ENCODE peak calls at places on chromosome 12, in five cellular contexts. One of them, this sample, is unnamed.

GRCh38 chr12:107509421-107509820 is 176.2 kb upstream of the PWP1 start:
- DNase-seq in lower lobe of right lung: no peak
- DNase-seq in tibial nerve: no peak
- DNase-seq in esophagus muscularis mucosa: no peak
- DNase-seq in psoas muscle: no peak
- DNase-seq in this sample: no peak

GRCh38 chr12:72075401-72075800 is 136.8 kb downstream of the TPH2 start:
- DNase-seq in lower lobe of right lung: no peak
- DNase-seq in tibial nerve: no peak
- DNase-seq in esophagus muscularis mucosa: no peak
- DNase-seq in psoas muscle: no peak
- DNase-seq in this sample: no peak

GRCh38 chr12:118175823-118176447 is 40.0 kb downstream of the PEBP1 start:
- DNase-seq in lower lobe of right lung: no peak
- DNase-seq in tibial nerve: no peak
- DNase-seq in esophagus muscularis mucosa: no peak
- DNase-seq in psoas muscle: no peak
- DNase-seq in this sample: no peak

GRCh38 chr12:31235868-31236395 is 90.0 kb downstream of the SINHCAF start:
- DNase-seq in lower lobe of right lung: no peak
- DNase-seq in tibial nerve: no peak
- DNase-seq in esophagus muscularis mucosa: peak; percentile 86
- DNase-seq in psoas muscle: no peak
- DNase-seq in this sample: no peak

GRCh38 chr12:83057436-83057835 is 370.7 kb downstream of the TMTC2 start:
- DNase-seq in lower lobe of right lung: no peak
- DNase-seq in tibial nerve: no peak
- DNase-seq in esophagus muscularis mucosa: no peak
- DNase-seq in psoas muscle: no peak
- DNase-seq in this sample: no peak

GRCh38 chr12:117986705-117987469 is 18.1 kb upstream of the KSR2 start:
- DNase-seq in lower lobe of right lung: no peak
- DNase-seq in tibial nerve: no peak
- DNase-seq in esophagus muscularis mucosa: no peak
- DNase-seq in psoas muscle: no peak
- DNase-seq in this sample: no peak

GRCh38 chr12:100672075-100672592 is 98.7 kb downstream of the GAS2L3 start:
- DNase-seq in lower lobe of right lung: peak; percentile 50
- DNase-seq in tibial nerve: no peak
- DNase-seq in esophagus muscularis mucosa: no peak
- DNase-seq in psoas muscle: peak; percentile 52
- DNase-seq in this sample: peak; percentile 23

GRCh38 chr12:12449533-12450025 is 92.7 kb downstream of the BORCS5 start:
- DNase-seq in lower lobe of right lung: no peak
- DNase-seq in tibial nerve: no peak
- DNase-seq in esophagus muscularis mucosa: no peak
- DNase-seq in psoas muscle: no peak
- DNase-seq in this sample: no peak

GRCh38 chr12:125343649-125344048 is 278.4 kb downstream of the AACS start:
- DNase-seq in lower lobe of right lung: no peak
- DNase-seq in tibial nerve: no peak
- DNase-seq in esophagus muscularis mucosa: no peak
- DNase-seq in psoas muscle: no peak
- DNase-seq in this sample: no peak

GRCh38 chr12:7131502-7131866 is 1.3 kb downstream of the CLSTN3 start:
- DNase-seq in lower lobe of right lung: no peak
- DNase-seq in tibial nerve: no peak
- DNase-seq in esophagus muscularis mucosa: no peak
- DNase-seq in psoas muscle: no peak
- DNase-seq in this sample: no peak

GRCh38 chr12:56905852-56906251 is 28.4 kb downstream of the SDR9C7 start:
- DNase-seq in lower lobe of right lung: no peak
- DNase-seq in tibial nerve: no peak
- DNase-seq in esophagus muscularis mucosa: no peak
- DNase-seq in psoas muscle: no peak
- DNase-seq in this sample: no peak

GRCh38 chr12:104569348-104570173 is 112.8 kb downstream of the CHST11 start:
- DNase-seq in lower lobe of right lung: peak; percentile 51
- DNase-seq in tibial nerve: peak; percentile 13
- DNase-seq in esophagus muscularis mucosa: no peak
- DNase-seq in psoas muscle: no peak
- DNase-seq in this sample: peak; percentile 67

GRCh38 chr12:130872179-130873096 is 572 bp downstream of the RAN start:
- DNase-seq in lower lobe of right lung: peak; percentile 61
- DNase-seq in tibial nerve: peak; percentile 9
- DNase-seq in esophagus muscularis mucosa: no peak
- DNase-seq in psoas muscle: peak; percentile 67
- DNase-seq in this sample: peak; percentile 93

GRCh38 chr12:17304503-17305347 is 698.8 kb upstream of the LMO3 start:
- DNase-seq in lower lobe of right lung: no peak
- DNase-seq in tibial nerve: no peak
- DNase-seq in esophagus muscularis mucosa: no peak
- DNase-seq in psoas muscle: no peak
- DNase-seq in this sample: no peak

GRCh38 chr12:102501773-102502172 is 21.4 kb upstream of the IGF1 start:
- DNase-seq in lower lobe of right lung: no peak
- DNase-seq in tibial nerve: no peak
- DNase-seq in esophagus muscularis mucosa: no peak
- DNase-seq in psoas muscle: peak; percentile 44
- DNase-seq in this sample: no peak

GRCh38 chr12:112537710-112538396 is 119.1 kb downstream of the PTPN11 start:
- DNase-seq in lower lobe of right lung: peak; percentile 51
- DNase-seq in tibial nerve: no peak
- DNase-seq in esophagus muscularis mucosa: no peak
- DNase-seq in psoas muscle: no peak
- DNase-seq in this sample: no peak

GRCh38 chr12:115456946-115457689 is 773.1 kb upstream of the TBX3 start:
- DNase-seq in lower lobe of right lung: no peak
- DNase-seq in tibial nerve: no peak
- DNase-seq in esophagus muscularis mucosa: no peak
- DNase-seq in psoas muscle: no peak
- DNase-seq in this sample: no peak

GRCh38 chr12:66059670-66060069 is 70.9 kb downstream of the LLPH start:
- DNase-seq in lower lobe of right lung: no peak
- DNase-seq in tibial nerve: no peak
- DNase-seq in esophagus muscularis mucosa: peak; percentile 55
- DNase-seq in psoas muscle: no peak
- DNase-seq in this sample: no peak

GRCh38 chr12:57381693-57382220 is 49.1 kb downstream of the R3HDM2 start:
- DNase-seq in lower lobe of right lung: no peak
- DNase-seq in tibial nerve: no peak
- DNase-seq in esophagus muscularis mucosa: no peak
- DNase-seq in psoas muscle: no peak
- DNase-seq in this sample: no peak

GRCh38 chr12:13252024-13252423 is 55.5 kb downstream of the EMP1 start:
- DNase-seq in lower lobe of right lung: no peak
- DNase-seq in tibial nerve: no peak
- DNase-seq in esophagus muscularis mucosa: no peak
- DNase-seq in psoas muscle: no peak
- DNase-seq in this sample: no peak

GRCh38 chr12:56589783-56590182 is 40.3 kb downstream of the BAZ2A start:
- DNase-seq in lower lobe of right lung: no peak
- DNase-seq in tibial nerve: no peak
- DNase-seq in esophagus muscularis mucosa: no peak
- DNase-seq in psoas muscle: no peak
- DNase-seq in this sample: no peak

GRCh38 chr12:89501793-89502192 is 22.8 kb downstream of the GALNT4 start:
- DNase-seq in lower lobe of right lung: no peak
- DNase-seq in tibial nerve: no peak
- DNase-seq in esophagus muscularis mucosa: peak; percentile 7
- DNase-seq in psoas muscle: no peak
- DNase-seq in this sample: no peak

GRCh38 chr12:105935106-105935505 is 203.6 kb downstream of the NUAK1 start:
- DNase-seq in lower lobe of right lung: no peak
- DNase-seq in tibial nerve: no peak
- DNase-seq in esophagus muscularis mucosa: no peak
- DNase-seq in psoas muscle: no peak
- DNase-seq in this sample: no peak

GRCh38 chr12:68290126-68290525 is 36.7 kb upstream of the IL22 start:
- DNase-seq in lower lobe of right lung: no peak
- DNase-seq in tibial nerve: no peak
- DNase-seq in esophagus muscularis mucosa: no peak
- DNase-seq in psoas muscle: no peak
- DNase-seq in this sample: no peak

GRCh38 chr12:66365718-66366485 is 63.6 kb downstream of the HELB start:
- DNase-seq in lower lobe of right lung: no peak
- DNase-seq in tibial nerve: no peak
- DNase-seq in esophagus muscularis mucosa: no peak
- DNase-seq in psoas muscle: no peak
- DNase-seq in this sample: no peak

GRCh38 chr12:111310076-111310870 is 58.6 kb downstream of the PHETA1 start:
- DNase-seq in lower lobe of right lung: no peak
- DNase-seq in tibial nerve: no peak
- DNase-seq in esophagus muscularis mucosa: no peak
- DNase-seq in psoas muscle: no peak
- DNase-seq in this sample: no peak

GRCh38 chr12:107404981-107405380 is 280.6 kb upstream of the PWP1 start:
- DNase-seq in lower lobe of right lung: no peak
- DNase-seq in tibial nerve: no peak
- DNase-seq in esophagus muscularis mucosa: no peak
- DNase-seq in psoas muscle: no peak
- DNase-seq in this sample: no peak

GRCh38 chr12:32159925-32160324 is 53.3 kb downstream of the BICD1 start:
- DNase-seq in lower lobe of right lung: no peak
- DNase-seq in tibial nerve: no peak
- DNase-seq in esophagus muscularis mucosa: no peak
- DNase-seq in psoas muscle: no peak
- DNase-seq in this sample: no peak

GRCh38 chr12:91037301-91037700 is 20.5 kb downstream of the KERA start:
- DNase-seq in lower lobe of right lung: no peak
- DNase-seq in tibial nerve: no peak
- DNase-seq in esophagus muscularis mucosa: no peak
- DNase-seq in psoas muscle: no peak
- DNase-seq in this sample: no peak

GRCh38 chr12:16130359-16130758 is 147.1 kb downstream of the SLC15A5 start:
- DNase-seq in lower lobe of right lung: no peak
- DNase-seq in tibial nerve: no peak
- DNase-seq in esophagus muscularis mucosa: no peak
- DNase-seq in psoas muscle: no peak
- DNase-seq in this sample: no peak

GRCh38 chr12:612293-612692 is 51.0 kb downstream of the NINJ2 start:
- DNase-seq in lower lobe of right lung: no peak
- DNase-seq in tibial nerve: no peak
- DNase-seq in esophagus muscularis mucosa: no peak
- DNase-seq in psoas muscle: no peak
- DNase-seq in this sample: no peak

GRCh38 chr12:29782821-29783772 is 645 bp downstream of the TMTC1 start:
- DNase-seq in lower lobe of right lung: peak; percentile 53
- DNase-seq in tibial nerve: peak; percentile 19
- DNase-seq in esophagus muscularis mucosa: no peak
- DNase-seq in psoas muscle: peak; percentile 83
- DNase-seq in this sample: peak; percentile 89

GRCh38 chr12:68899251-68899771 is 33.7 kb downstream of the CPM start:
- DNase-seq in lower lobe of right lung: peak; percentile 49
- DNase-seq in tibial nerve: peak; percentile 30
- DNase-seq in esophagus muscularis mucosa: no peak
- DNase-seq in psoas muscle: no peak
- DNase-seq in this sample: no peak

GRCh38 chr12:114302117-114302516 is 103.8 kb downstream of the TBX5 start:
- DNase-seq in lower lobe of right lung: no peak
- DNase-seq in tibial nerve: no peak
- DNase-seq in esophagus muscularis mucosa: no peak
- DNase-seq in psoas muscle: no peak
- DNase-seq in this sample: peak; percentile 41

GRCh38 chr12:92779902-92780301 is 77.1 kb downstream of the PLEKHG7 start:
- DNase-seq in lower lobe of right lung: no peak
- DNase-seq in tibial nerve: no peak
- DNase-seq in esophagus muscularis mucosa: no peak
- DNase-seq in psoas muscle: no peak
- DNase-seq in this sample: no peak

GRCh38 chr12:92771011-92771410 is 68.2 kb downstream of the PLEKHG7 start:
- DNase-seq in lower lobe of right lung: no peak
- DNase-seq in tibial nerve: no peak
- DNase-seq in esophagus muscularis mucosa: no peak
- DNase-seq in psoas muscle: no peak
- DNase-seq in this sample: no peak

GRCh38 chr12:92778525-92778924 is 75.7 kb downstream of the PLEKHG7 start:
- DNase-seq in lower lobe of right lung: no peak
- DNase-seq in tibial nerve: no peak
- DNase-seq in esophagus muscularis mucosa: no peak
- DNase-seq in psoas muscle: no peak
- DNase-seq in this sample: no peak

GRCh38 chr12:92775416-92775815 is 72.6 kb downstream of the PLEKHG7 start:
- DNase-seq in lower lobe of right lung: no peak
- DNase-seq in tibial nerve: no peak
- DNase-seq in esophagus muscularis mucosa: no peak
- DNase-seq in psoas muscle: no peak
- DNase-seq in this sample: no peak
- H3K36me3 ChIP-seq in lower lobe of right lung: peaks cover 41% of the 10 kb centered on the region
- H3K36me3 ChIP-seq in tibial nerve: no peaks in the 10 kb centered on the region
- H3K36me3 ChIP-seq in esophagus muscularis mucosa: no peaks in the 10 kb centered on the region
- H3K36me3 ChIP-seq in psoas muscle: no peaks in the 10 kb centered on the region
- H3K36me3 ChIP-seq in this sample: no peaks in the 10 kb centered on the region

GRCh38 chr12:27650011-27650410 is 46.2 kb upstream of the REP15 start:
- DNase-seq in lower lobe of right lung: no peak
- DNase-seq in tibial nerve: no peak
- DNase-seq in esophagus muscularis mucosa: no peak
- DNase-seq in psoas muscle: no peak
- DNase-seq in this sample: no peak
- H3K4me3 ChIP-seq in lower lobe of right lung: no peak overlapping the region
- H3K4me3 ChIP-seq in tibial nerve: no peak overlapping the region
- H3K4me3 ChIP-seq in esophagus muscularis mucosa: no peak overlapping the region
- H3K4me3 ChIP-seq in psoas muscle: no peak overlapping the region
- H3K4me3 ChIP-seq in this sample: no peak overlapping the region

GRCh38 chr12:53532026-53532425 is 24.7 kb upstream of the NPFF start:
- DNase-seq in lower lobe of right lung: no peak
- DNase-seq in tibial nerve: no peak
- DNase-seq in esophagus muscularis mucosa: no peak
- DNase-seq in psoas muscle: no peak
- DNase-seq in this sample: no peak
- H3K36me3 ChIP-seq in lower lobe of right lung: peaks cover 100% of the 10 kb centered on the region
- H3K36me3 ChIP-seq in tibial nerve: peaks cover 18% of the 10 kb centered on the region
- H3K36me3 ChIP-seq in esophagus muscularis mucosa: peaks cover 90% of the 10 kb centered on the region
- H3K36me3 ChIP-seq in psoas muscle: peaks cover 22% of the 10 kb centered on the region
- H3K36me3 ChIP-seq in this sample: peaks cover 98% of the 10 kb centered on the region

DNA sequence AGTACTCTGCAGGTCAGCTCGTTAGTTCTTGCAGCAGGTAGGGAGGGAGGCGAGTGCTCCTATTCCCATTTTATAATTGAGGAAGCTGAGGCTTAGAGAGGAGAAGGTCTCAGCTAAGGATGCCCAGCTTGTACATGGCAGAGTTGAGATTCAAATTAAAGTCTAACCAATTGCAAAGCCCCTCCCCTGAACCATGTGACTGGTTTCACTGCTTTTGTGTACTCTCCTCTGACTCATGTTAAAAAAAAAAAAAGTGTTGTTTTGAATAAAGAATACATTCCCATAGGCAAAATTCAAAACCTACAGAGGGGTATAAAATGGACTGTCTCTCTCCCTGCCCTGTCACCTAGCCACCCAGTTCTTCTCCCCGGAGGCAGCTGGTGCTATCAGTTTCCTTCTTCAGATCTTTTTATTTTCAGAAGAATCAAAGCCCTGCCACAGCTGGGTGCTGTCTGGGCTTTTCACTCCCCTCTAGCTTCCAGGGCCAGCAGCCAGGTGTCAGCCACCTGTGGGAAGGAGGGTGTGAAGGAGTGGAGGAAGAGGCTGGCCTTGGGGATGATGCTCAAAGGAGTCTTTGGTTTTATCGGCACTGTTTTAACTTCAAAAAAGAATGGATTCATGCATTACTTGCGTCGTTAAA is 5.4 kb downstream of the PSMD9 start:
- DNase-seq in lower lobe of right lung: no peak
- DNase-seq in tibial nerve: no peak
- DNase-seq in esophagus muscularis mucosa: no peak
- DNase-seq in psoas muscle: no peak
- DNase-seq in this sample: no peak
- H3K4me3 ChIP-seq in lower lobe of right lung: no peak overlapping the region
- H3K4me3 ChIP-seq in tibial nerve: no peak overlapping the region
- H3K4me3 ChIP-seq in esophagus muscularis mucosa: no peak overlapping the region
- H3K4me3 ChIP-seq in psoas muscle: no peak overlapping the region
- H3K4me3 ChIP-seq in this sample: no peak overlapping the region

This sample was measured in upper lobe of left lung.